ENCODE peak calls at places on chromosome 21, in five cellular contexts. J is activated naive CD4-positive, alpha-beta T cell; G is EH; R is T1000; A is CD4-positive, alpha-beta T cell. H is an unnamed sample.

GRCh38 chr21:42086969-42087368 is 15.9 kb downstream of the UMODL1 start:
- DNase-seq in A (no peak), G (no peak), R (no peak), J (no peak), H (no peak)

GRCh38 chr21:37829447-37829846 is 86.8 kb downstream of the KCNJ6 start:
- DNase-seq in A (no peak), G (peak), R (no peak), J (no peak), H (peak)

GRCh38 chr21:46208761-46209721 is 19.5 kb downstream of the LSS start:
- DNase-seq in A (no peak), G (no peak), J (no peak), R (no peak), H (no peak)

GRCh38 chr21:41834926-41835663 is 44.0 kb downstream of the PRDM15 start:
- DNase-seq in A (no peak), R (no peak), G (no peak), J (no peak), H (no peak)

GRCh38 chr21:33013618-33014017 is 12.1 kb upstream of the OLIG2 start:
- DNase-seq in J (no peak), G (no peak), A (no peak), R (no peak), H (no peak)

GRCh38 chr21:24045775-24046215 is 1561.5 kb downstream of the MRPL39 start:
- DNase-seq in G (peak), R (peak), A (no peak), J (no peak), H (peak)

GRCh38 chr21:32604484-32604883 is 7.7 kb downstream of the CFAP298 start:
- DNase-seq in A (no peak), R (no peak), G (no peak), J (no peak), H (no peak)

GRCh38 chr21:15222711-15223110 is 157.9 kb upstream of the NRIP1 start:
- DNase-seq in A (no peak), R (no peak), G (peak), J (no peak), H (no peak)

GRCh38 chr21:42645211-42646075 is 8.0 kb upstream of the PDE9A start:
- DNase-seq in R (no peak), J (no peak), G (no peak), A (no peak), H (no peak)

H was measured in HS-27A.